ENCODE peak calls at places on chromosome 17, in seven cellular contexts. One of them, this sample, is unnamed.

GRCh38 chr17:79988163-79988971 is 47.3 kb downstream of the TBC1D16 start:
- DNase-seq in transverse colon: peak; percentile 61
- DNase-seq in esophagus muscularis mucosa: no peak
- DNase-seq in thyroid gland: peak; percentile 86
- DNase-seq in HepG2: peak; percentile 99
- DNase-seq in heart left ventricle: no peak
- DNase-seq in IMR-90: peak; percentile 89
- DNase-seq in this sample: no peak

GRCh38 chr17:30433514-30433913 is 43.7 kb upstream of the GOSR1 start:
- DNase-seq in transverse colon: no peak
- DNase-seq in esophagus muscularis mucosa: no peak
- DNase-seq in thyroid gland: no peak
- DNase-seq in HepG2: no peak
- DNase-seq in heart left ventricle: no peak
- DNase-seq in IMR-90: peak; percentile 96
- DNase-seq in this sample: no peak

GRCh38 chr17:77492446-77493237 is 351.9 kb downstream of the SEC14L1 start:
- DNase-seq in transverse colon: peak; percentile 8
- DNase-seq in esophagus muscularis mucosa: no peak
- DNase-seq in thyroid gland: no peak
- DNase-seq in HepG2: no peak
- DNase-seq in heart left ventricle: no peak
- DNase-seq in IMR-90: no peak
- DNase-seq in this sample: no peak

GRCh38 chr17:67258836-67259468 is 14.0 kb upstream of the HELZ start:
- DNase-seq in transverse colon: peak; percentile 23
- DNase-seq in esophagus muscularis mucosa: no peak
- DNase-seq in thyroid gland: no peak
- DNase-seq in HepG2: no peak
- DNase-seq in heart left ventricle: no peak
- DNase-seq in IMR-90: no peak
- DNase-seq in this sample: no peak

GRCh38 chr17:59423137-59423703 is 91.8 kb downstream of the YPEL2 start:
- DNase-seq in transverse colon: no peak
- DNase-seq in esophagus muscularis mucosa: no peak
- DNase-seq in thyroid gland: peak; percentile 71
- DNase-seq in HepG2: peak; percentile 55
- DNase-seq in heart left ventricle: peak; percentile 56
- DNase-seq in IMR-90: peak; percentile 24
- DNase-seq in this sample: no peak

GRCh38 chr17:82052638-82053059 is 951 bp downstream of the GPS1 start:
- DNase-seq in transverse colon: no peak
- DNase-seq in esophagus muscularis mucosa: no peak
- DNase-seq in thyroid gland: no peak
- DNase-seq in HepG2: no peak
- DNase-seq in heart left ventricle: no peak
- DNase-seq in IMR-90: no peak
- DNase-seq in this sample: no peak

GRCh38 chr17:77404812-77405581 is 264.2 kb downstream of the SEC14L1 start:
- DNase-seq in transverse colon: peak; percentile 75
- DNase-seq in esophagus muscularis mucosa: no peak
- DNase-seq in thyroid gland: peak; percentile 50
- DNase-seq in HepG2: no peak
- DNase-seq in heart left ventricle: peak; percentile 76
- DNase-seq in IMR-90: peak; percentile 86
- DNase-seq in this sample: no peak

GRCh38 chr17:83198366-83199341 is 119.2 kb downstream of the METRNL start:
- DNase-seq in transverse colon: no peak
- DNase-seq in esophagus muscularis mucosa: no peak
- DNase-seq in thyroid gland: no peak
- DNase-seq in HepG2: no peak
- DNase-seq in heart left ventricle: no peak
- DNase-seq in IMR-90: no peak
- DNase-seq in this sample: no peak

GRCh38 chr17:13407381-13407780 is 194.3 kb downstream of the HS3ST3A1 start:
- DNase-seq in transverse colon: no peak
- DNase-seq in esophagus muscularis mucosa: no peak
- DNase-seq in thyroid gland: peak; percentile 72
- DNase-seq in HepG2: no peak
- DNase-seq in heart left ventricle: no peak
- DNase-seq in IMR-90: no peak
- DNase-seq in this sample: no peak

GRCh38 chr17:5513610-5514009 is 27.2 kb downstream of the MIS12 start:
- DNase-seq in transverse colon: no peak
- DNase-seq in esophagus muscularis mucosa: no peak
- DNase-seq in thyroid gland: no peak
- DNase-seq in HepG2: no peak
- DNase-seq in heart left ventricle: no peak
- DNase-seq in IMR-90: no peak
- DNase-seq in this sample: no peak

GRCh38 chr17:82121660-82122629 is 23.9 kb upstream of the FASN start:
- DNase-seq in transverse colon: no peak
- DNase-seq in esophagus muscularis mucosa: no peak
- DNase-seq in thyroid gland: no peak
- DNase-seq in HepG2: no peak
- DNase-seq in heart left ventricle: no peak
- DNase-seq in IMR-90: no peak
- DNase-seq in this sample: no peak

GRCh38 chr17:5024604-5025003 is 10.6 kb downstream of the SLC52A1 start:
- DNase-seq in transverse colon: no peak
- DNase-seq in esophagus muscularis mucosa: no peak
- DNase-seq in thyroid gland: no peak
- DNase-seq in HepG2: no peak
- DNase-seq in heart left ventricle: no peak
- DNase-seq in IMR-90: no peak
- DNase-seq in this sample: no peak

GRCh38 chr17:15247891-15248529 is 17.1 kb downstream of the PMP22 start:
- DNase-seq in transverse colon: no peak
- DNase-seq in esophagus muscularis mucosa: peak; percentile 66
- DNase-seq in thyroid gland: peak; percentile 14
- DNase-seq in HepG2: no peak
- DNase-seq in heart left ventricle: no peak
- DNase-seq in IMR-90: no peak
- DNase-seq in this sample: no peak

GRCh38 chr17:48546924-48547838 is 2.3 kb upstream of the HOXB2 start:
- DNase-seq in transverse colon: no peak
- DNase-seq in esophagus muscularis mucosa: no peak
- DNase-seq in thyroid gland: no peak
- DNase-seq in HepG2: no peak
- DNase-seq in heart left ventricle: no peak
- DNase-seq in IMR-90: peak; percentile 56
- DNase-seq in this sample: no peak

GRCh38 chr17:15342460-15342859 is 1.1 kb upstream of the TEKT3 start:
- DNase-seq in transverse colon: no peak
- DNase-seq in esophagus muscularis mucosa: no peak
- DNase-seq in thyroid gland: no peak
- DNase-seq in HepG2: no peak
- DNase-seq in heart left ventricle: no peak
- DNase-seq in IMR-90: peak; percentile 12
- DNase-seq in this sample: no peak

GRCh38 chr17:19833914-19834313 is 33.8 kb downstream of the ULK2 start:
- DNase-seq in transverse colon: no peak
- DNase-seq in esophagus muscularis mucosa: no peak
- DNase-seq in thyroid gland: no peak
- DNase-seq in HepG2: no peak
- DNase-seq in heart left ventricle: no peak
- DNase-seq in IMR-90: peak; percentile 3
- DNase-seq in this sample: no peak

DNA sequence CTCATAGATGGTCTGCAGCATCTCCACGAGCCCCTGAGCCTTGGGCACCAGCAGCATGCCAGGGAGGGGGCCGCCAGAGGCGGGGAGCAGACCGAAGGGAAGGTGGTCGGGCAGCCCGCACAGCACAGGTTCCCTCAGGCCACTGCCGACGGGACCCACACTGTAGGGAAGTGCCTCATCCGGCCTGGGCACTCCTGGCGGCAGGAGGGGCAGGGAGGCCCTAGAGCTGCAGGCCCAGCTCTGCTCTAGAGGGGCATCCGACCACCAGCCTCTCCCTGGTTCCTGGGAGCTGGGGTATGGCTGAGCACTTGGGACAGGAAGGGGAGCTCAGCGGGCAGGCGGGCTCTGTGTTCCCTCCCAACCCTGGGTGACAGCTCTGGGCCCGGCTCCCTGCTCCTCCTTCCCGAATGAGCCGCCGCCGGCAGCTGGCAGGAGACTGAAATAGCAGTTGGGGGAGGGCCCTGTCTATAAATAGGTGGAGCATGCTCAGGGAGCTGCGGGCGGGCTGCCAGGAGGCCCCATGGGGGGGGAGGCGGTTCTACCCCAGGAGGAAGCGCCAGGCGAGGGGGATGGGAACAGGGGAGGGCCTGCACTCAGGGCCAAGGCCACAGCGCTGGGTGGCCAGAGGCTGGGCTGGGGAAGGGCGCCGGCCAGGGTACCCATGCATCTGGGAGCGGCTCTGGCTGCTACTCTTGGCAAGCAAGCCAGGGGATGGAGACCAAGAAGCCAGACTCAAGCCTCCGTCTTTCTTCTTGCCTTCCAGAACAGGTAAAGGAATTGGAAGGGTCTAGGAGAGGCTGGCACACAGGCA is 12.4 kb downstream of the HDAC5 start:
- DNase-seq in transverse colon: peak; percentile 97
- DNase-seq in esophagus muscularis mucosa: peak; percentile 98
- DNase-seq in thyroid gland: peak; percentile 99
- DNase-seq in HepG2: peak; percentile 96
- DNase-seq in heart left ventricle: peak; percentile 100
- DNase-seq in IMR-90: peak; percentile 86
- DNase-seq in this sample: peak; percentile 94
- TF ChIP-seq POLR2A in transverse colon: peak; percentile 37
- TF ChIP-seq POLR2A in esophagus muscularis mucosa: peak; percentile 67
- TF ChIP-seq POLR2A in thyroid gland: no peak
- TF ChIP-seq POLR2A in HepG2: peak; percentile 94
- TF ChIP-seq POLR2A in heart left ventricle: peak; percentile 95
- TF ChIP-seq POLR2A in IMR-90: peak; percentile 96
- TF ChIP-seq POLR2A in this sample: peak; percentile 74

DNA sequence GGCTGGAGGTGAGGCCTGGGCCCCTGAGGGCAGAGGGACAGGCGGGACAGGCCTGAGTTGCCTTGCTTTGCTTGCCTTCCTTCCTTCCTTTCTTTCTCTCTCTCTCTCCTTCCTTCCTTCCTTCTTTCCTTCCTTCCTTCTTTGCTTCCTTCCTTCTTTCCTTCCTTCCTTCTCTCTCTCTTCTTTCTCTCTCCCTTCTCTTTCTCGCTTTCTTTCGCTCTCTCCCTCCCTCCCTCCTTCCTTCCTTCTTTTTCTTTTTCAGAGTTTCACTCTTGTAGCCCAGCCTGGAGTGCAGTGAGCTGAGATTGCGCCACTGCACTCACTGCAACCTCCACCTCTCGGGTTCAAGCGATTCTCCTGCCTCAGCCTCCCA is 17.9 kb downstream of the FOXJ1 start:
- DNase-seq in transverse colon: no peak
- DNase-seq in esophagus muscularis mucosa: no peak
- DNase-seq in thyroid gland: no peak
- DNase-seq in HepG2: no peak
- DNase-seq in heart left ventricle: no peak
- DNase-seq in IMR-90: no peak
- DNase-seq in this sample: no peak
- H3K4me1 ChIP-seq in transverse colon: peaks cover 9% of the 10 kb centered on the region
- H3K4me1 ChIP-seq in esophagus muscularis mucosa: peaks cover 14% of the 10 kb centered on the region
- H3K4me1 ChIP-seq in thyroid gland: no peaks in the 10 kb centered on the region
- H3K4me1 ChIP-seq in HepG2: peaks cover 28% of the 10 kb centered on the region
- H3K4me1 ChIP-seq in heart left ventricle: peaks cover 4% of the 10 kb centered on the region
- H3K4me1 ChIP-seq in IMR-90: peaks cover 3% of the 10 kb centered on the region
- H3K4me1 ChIP-seq in this sample: peaks cover 6% of the 10 kb centered on the region

GRCh38 chr17:68568581-68568980 is 32.6 kb downstream of the FAM20A start:
- DNase-seq in transverse colon: no peak
- DNase-seq in esophagus muscularis mucosa: no peak
- DNase-seq in thyroid gland: no peak
- DNase-seq in HepG2: no peak
- DNase-seq in heart left ventricle: no peak
- DNase-seq in IMR-90: no peak
- DNase-seq in this sample: no peak

GRCh38 chr17:68572138-68572842 is 28.9 kb downstream of the FAM20A start:
- DNase-seq in transverse colon: peak; percentile 11
- DNase-seq in esophagus muscularis mucosa: no peak
- DNase-seq in thyroid gland: no peak
- DNase-seq in HepG2: no peak
- DNase-seq in heart left ventricle: no peak
- DNase-seq in IMR-90: no peak
- DNase-seq in this sample: no peak

GRCh38 chr17:68567581-68567980 is 33.6 kb downstream of the FAM20A start:
- DNase-seq in transverse colon: no peak
- DNase-seq in esophagus muscularis mucosa: no peak
- DNase-seq in thyroid gland: no peak
- DNase-seq in HepG2: no peak
- DNase-seq in heart left ventricle: no peak
- DNase-seq in IMR-90: no peak
- DNase-seq in this sample: no peak

GRCh38 chr17:68573338-68573737 is 27.8 kb downstream of the FAM20A start:
- DNase-seq in transverse colon: no peak
- DNase-seq in esophagus muscularis mucosa: no peak
- DNase-seq in thyroid gland: no peak
- DNase-seq in HepG2: no peak
- DNase-seq in heart left ventricle: no peak
- DNase-seq in IMR-90: no peak
- DNase-seq in this sample: no peak

GRCh38 chr17:68570531-68570930 is 30.6 kb downstream of the FAM20A start:
- DNase-seq in transverse colon: no peak
- DNase-seq in esophagus muscularis mucosa: no peak
- DNase-seq in thyroid gland: peak; percentile 35
- DNase-seq in HepG2: no peak
- DNase-seq in heart left ventricle: no peak
- DNase-seq in IMR-90: no peak
- DNase-seq in this sample: no peak
- TF ChIP-seq POLR2A in transverse colon: no peak
- TF ChIP-seq POLR2A in esophagus muscularis mucosa: no peak
- TF ChIP-seq POLR2A in thyroid gland: no peak
- TF ChIP-seq POLR2A in HepG2: no peak
- TF ChIP-seq POLR2A in heart left ventricle: no peak
- TF ChIP-seq POLR2A in IMR-90: no peak
- TF ChIP-seq POLR2A in this sample: no peak

GRCh38 chr17:44214896-44215295 is 4.6 kb downstream of the UBTF start:
- DNase-seq in transverse colon: no peak
- DNase-seq in esophagus muscularis mucosa: no peak
- DNase-seq in thyroid gland: peak; percentile 54
- DNase-seq in HepG2: no peak
- DNase-seq in heart left ventricle: no peak
- DNase-seq in IMR-90: no peak
- DNase-seq in this sample: no peak
- H3K4me1 ChIP-seq in transverse colon: peaks cover 32% of the 10 kb centered on the region
- H3K4me1 ChIP-seq in esophagus muscularis mucosa: peaks cover 38% of the 10 kb centered on the region
- H3K4me1 ChIP-seq in thyroid gland: peaks cover 12% of the 10 kb centered on the region
- H3K4me1 ChIP-seq in HepG2: peaks cover 17% of the 10 kb centered on the region
- H3K4me1 ChIP-seq in heart left ventricle: peaks cover 37% of the 10 kb centered on the region
- H3K4me1 ChIP-seq in IMR-90: peaks cover 8% of the 10 kb centered on the region
- H3K4me1 ChIP-seq in this sample: no peaks in the 10 kb centered on the region

GRCh38 chr17:47066841-47067682 is 88.0 kb upstream of the RPRML start:
- DNase-seq in transverse colon: peak; percentile 79
- DNase-seq in esophagus muscularis mucosa: peak; percentile 94
- DNase-seq in thyroid gland: peak; percentile 84
- DNase-seq in HepG2: peak; percentile 95
- DNase-seq in heart left ventricle: peak; percentile 83
- DNase-seq in IMR-90: peak; percentile 93
- DNase-seq in this sample: peak; percentile 71
- TF ChIP-seq POLR2A in transverse colon: peak; percentile 69
- TF ChIP-seq POLR2A in esophagus muscularis mucosa: no peak
- TF ChIP-seq POLR2A in thyroid gland: no peak
- TF ChIP-seq POLR2A in HepG2: peak; percentile 97
- TF ChIP-seq POLR2A in heart left ventricle: peak; percentile 53
- TF ChIP-seq POLR2A in IMR-90: peak; percentile 89
- TF ChIP-seq POLR2A in this sample: peak; percentile 27

GRCh38 chr17:27631409-27631755 is 394 bp downstream of the LGALS9 start:
- DNase-seq in transverse colon: no peak
- DNase-seq in esophagus muscularis mucosa: no peak
- DNase-seq in thyroid gland: no peak
- DNase-seq in HepG2: no peak
- DNase-seq in heart left ventricle: no peak
- DNase-seq in IMR-90: no peak
- DNase-seq in this sample: no peak
- H3K4me1 ChIP-seq in transverse colon: peaks cover 51% of the 10 kb centered on the region
- H3K4me1 ChIP-seq in esophagus muscularis mucosa: peaks cover 33% of the 10 kb centered on the region
- H3K4me1 ChIP-seq in thyroid gland: peaks cover 17% of the 10 kb centered on the region
- H3K4me1 ChIP-seq in HepG2: peaks cover 17% of the 10 kb centered on the region
- H3K4me1 ChIP-seq in heart left ventricle: peaks cover 26% of the 10 kb centered on the region
- H3K4me1 ChIP-seq in IMR-90: peaks cover 10% of the 10 kb centered on the region
- H3K4me1 ChIP-seq in this sample: no peaks in the 10 kb centered on the region